ENCODE peak calls at places on chromosomes 12 and 14, in five cellular contexts. U is hepatocyte, C is GM23338, W is HCT116, D is PC-9. Z is an unnamed sample. For H4K20me1, the result is how much of the 10 kb centered on the place peaks cover.

GRCh38 chr12:69739287-69740191 is 879 bp downstream of the RAB3IP start:
- DNase-seq in C (peak), U (peak), W (peak), D (peak), Z (peak)

GRCh38 chr14:94145902-94146527 is 16.6 kb upstream of the IFI27L2 start:
- DNase-seq in D (no peak), C (no peak), U (no peak), W (no peak), Z (no peak)

GRCh38 chr12:89098390-89099102 is 253.8 kb downstream of the DUSP6 start:
- DNase-seq in U (peak), W (no peak), D (no peak), C (peak), Z (peak)

GRCh38 chr14:75631453-75631831 is 29.2 kb downstream of the ERG28 start:
- DNase-seq in C (peak), U (peak), D (no peak), W (no peak), Z (no peak)

GRCh38 chr12:5871741-5872140 is 73.3 kb downstream of the ANO2 start:
- DNase-seq in U (no peak), C (no peak), W (no peak), D (no peak), Z (no peak)

GRCh38 chr12:95208678-95209077 is 8.6 kb downstream of the FGD6 start:
- DNase-seq in U (no peak), D (no peak), W (no peak), C (no peak), Z (no peak)

GRCh38 chr12:10207136-10207535 is 5.5 kb upstream of the GABARAPL1 start:
- DNase-seq in C (no peak), D (no peak), U (no peak), W (no peak), Z (no peak)

GRCh38 chr14:100290607-100291304 is 15.5 kb downstream of the SLC25A29 start:
- DNase-seq in W (no peak), D (no peak), U (no peak), C (no peak), Z (no peak)

GRCh38 chr14:89399594-89400068 is 17.4 kb downstream of the FOXN3 start:
- DNase-seq in U (peak), C (peak), W (no peak), D (no peak), Z (peak)

GRCh38 chr12:59087077-59087673 is 166.9 kb upstream of the LRIG3 start:
- DNase-seq in W (peak), U (peak), D (no peak), C (no peak), Z (peak)

GRCh38 chr12:93802698-93803097 is 125.5 kb downstream of the CRADD start:
- DNase-seq in D (no peak), W (no peak), C (peak), U (no peak), Z (peak)

GRCh38 chr14:57512221-57512620 is 18.6 kb upstream of the CCDC198 start:
- DNase-seq in C (no peak), D (no peak), U (peak), W (no peak), Z (no peak)

GRCh38 chr14:83559721-83560120 is 1970.2 kb upstream of the FLRT2 start:
- DNase-seq in C (no peak), W (no peak), D (no peak), U (no peak), Z (peak)

GRCh38 chr12:100401660-100402059 is 44.8 kb downstream of the SLC17A8 start:
- DNase-seq in W (no peak), D (no peak), U (peak), C (no peak), Z (peak)

GRCh38 chr12:95717336-95717928 is 73.1 kb downstream of the NTN4 start:
- DNase-seq in D (no peak), C (no peak), W (no peak), U (no peak), Z (no peak)

GRCh38 chr14:74245292-74245691 is 6.0 kb downstream of the VSX2 start:
- DNase-seq in W (no peak), D (no peak), U (no peak), C (no peak), Z (no peak)

GRCh38 chr12:2853626-2854025 is 3.2 kb downstream of the TEX52 start:
- DNase-seq in U (peak), D (no peak), C (peak), W (peak), Z (peak)

GRCh38 chr12:86256169-86256568 is at the start of gene MGAT4C:
- DNase-seq in C (no peak), U (peak), W (no peak), D (no peak), Z (peak)

GRCh38 chr12:92467886-92468285 is 234.9 kb upstream of the PLEKHG7 start:
- DNase-seq in C (no peak), W (no peak), D (no peak), U (peak), Z (no peak)

GRCh38 chr12:9948606-9949286 is 16.6 kb upstream of the CLEC2A start:
- DNase-seq in C (no peak), W (no peak), U (no peak), D (no peak), Z (no peak)

GRCh38 chr14:63759454-63759853 is 31.6 kb upstream of the SGPP1 start:
- DNase-seq in C (no peak), D (no peak), W (no peak), U (no peak), Z (no peak)

GRCh38 chr12:76158518-76159321 is 74.2 kb upstream of the NAP1L1 start:
- DNase-seq in U (peak), D (no peak), W (peak), C (peak), Z (peak)

GRCh38 chr14:106564058-106564643 is 1037.8 kb downstream of the TMEM121 start:
- DNase-seq in C (peak), W (no peak), U (no peak), D (no peak), Z (no peak)

GRCh38 chr12:112948806-112949205 is 10.5 kb downstream of the OAS3 start:
- DNase-seq in C (no peak), W (no peak), D (no peak), U (no peak), Z (no peak)

GRCh38 chr12:122160761-122161160 is 13.3 kb downstream of the IL31 start:
- DNase-seq in C (no peak), W (no peak), D (no peak), U (no peak), Z (no peak)

GRCh38 chr12:97024393-97024792 is 117.3 kb downstream of the NEDD1 start:
- DNase-seq in W (no peak), D (no peak), C (no peak), U (no peak), Z (no peak)

GRCh38 chr12:43550831-43551270 is 1.2 kb downstream of the ADAMTS20 start:
- DNase-seq in D (no peak), W (no peak), U (peak), C (peak), Z (no peak)

GRCh38 chr14:55099741-55100140 is 29.3 kb upstream of the LGALS3 start:
- DNase-seq in C (no peak), U (no peak), D (no peak), W (no peak), Z (no peak)

DNA sequence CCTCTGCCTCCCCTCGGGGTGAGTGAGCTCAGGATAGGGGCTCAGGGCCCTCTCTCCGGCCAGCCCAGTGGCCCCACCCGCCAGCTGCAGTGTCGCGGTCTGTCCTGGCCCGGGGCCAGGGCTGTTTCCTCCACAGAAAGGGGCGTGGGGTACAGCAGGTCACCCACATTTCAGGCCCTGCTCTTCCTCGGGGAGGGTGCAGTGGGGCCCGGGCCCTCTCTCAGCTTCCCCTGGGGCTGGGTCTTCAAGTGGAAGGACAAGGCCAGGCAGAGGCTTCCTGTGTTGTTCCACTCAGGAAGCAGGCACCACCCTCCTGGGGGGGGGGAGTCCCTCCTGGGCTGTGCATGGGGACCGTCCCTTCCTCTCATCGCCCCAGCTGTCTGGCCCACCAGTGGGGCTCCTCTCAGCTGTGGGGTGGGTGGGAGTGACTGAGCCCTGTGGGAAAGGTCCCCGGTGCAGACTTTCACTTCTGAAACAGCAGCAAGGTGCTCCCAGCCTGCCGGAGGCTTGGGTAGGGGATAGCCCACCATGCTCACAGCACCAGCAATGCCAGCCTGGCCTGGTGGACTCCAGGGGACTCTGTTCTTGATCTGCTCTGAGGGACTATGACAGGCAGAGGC is 3.7 kb downstream of the GPR132 start:
- DNase-seq in D (no peak), W (no peak), U (peak), C (no peak), Z (no peak)
- H3K4me2 ChIP-seq in D (no peak), W (no peak), U (no peak), C (no peak), Z (no peak)

GRCh38 chr12:49748306-49748705 is 6.9 kb downstream of the TMBIM6 start:
- DNase-seq in D (no peak), C (no peak), W (no peak), U (no peak), Z (no peak)

GRCh38 chr12:49748800-49749199 is 7.4 kb downstream of the TMBIM6 start:
- DNase-seq in C (no peak), W (no peak), D (no peak), U (no peak), Z (no peak)

GRCh38 chr12:49741882-49742620 is 694 bp downstream of the TMBIM6 start:
- DNase-seq in W (peak), D (peak), U (peak), C (peak), Z (peak)

GRCh38 chr12:49740930-49741881 is at the start of gene TMBIM6:
- DNase-seq in D (peak), W (peak), C (peak), U (peak), Z (peak)

DNA sequence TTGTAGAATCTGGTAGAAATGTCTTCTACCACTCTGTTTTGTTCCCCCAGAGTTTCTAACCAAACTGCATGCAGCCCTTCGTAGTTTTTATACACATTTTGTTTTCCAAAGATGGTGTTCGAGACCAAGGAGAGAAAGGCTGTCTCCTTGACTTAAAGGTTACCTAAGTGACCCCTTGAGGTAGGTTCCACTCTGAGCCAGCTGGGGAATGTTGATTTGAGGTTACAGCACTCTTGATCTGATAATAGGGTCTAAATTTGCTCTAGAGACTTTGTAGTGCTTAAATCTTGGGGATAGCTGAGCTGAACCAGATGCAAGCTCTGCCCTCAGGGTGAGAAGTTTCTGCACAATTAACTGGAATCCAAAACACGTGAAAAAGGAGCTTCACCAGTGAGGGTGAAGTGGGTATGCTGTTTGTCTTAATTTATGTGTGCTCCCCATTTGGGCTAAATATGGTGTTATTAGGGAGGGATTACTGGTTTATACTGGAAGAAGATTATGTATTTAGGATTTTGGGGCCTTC is 3.1 kb downstream of the TMBIM6 start:
- DNase-seq in C (no peak), D (no peak), W (no peak), U (no peak), Z (no peak)
- H4K20me1 ChIP-seq in C (half or more), D (half or more), W (under half), U (half or more), Z (under half)

DNA sequence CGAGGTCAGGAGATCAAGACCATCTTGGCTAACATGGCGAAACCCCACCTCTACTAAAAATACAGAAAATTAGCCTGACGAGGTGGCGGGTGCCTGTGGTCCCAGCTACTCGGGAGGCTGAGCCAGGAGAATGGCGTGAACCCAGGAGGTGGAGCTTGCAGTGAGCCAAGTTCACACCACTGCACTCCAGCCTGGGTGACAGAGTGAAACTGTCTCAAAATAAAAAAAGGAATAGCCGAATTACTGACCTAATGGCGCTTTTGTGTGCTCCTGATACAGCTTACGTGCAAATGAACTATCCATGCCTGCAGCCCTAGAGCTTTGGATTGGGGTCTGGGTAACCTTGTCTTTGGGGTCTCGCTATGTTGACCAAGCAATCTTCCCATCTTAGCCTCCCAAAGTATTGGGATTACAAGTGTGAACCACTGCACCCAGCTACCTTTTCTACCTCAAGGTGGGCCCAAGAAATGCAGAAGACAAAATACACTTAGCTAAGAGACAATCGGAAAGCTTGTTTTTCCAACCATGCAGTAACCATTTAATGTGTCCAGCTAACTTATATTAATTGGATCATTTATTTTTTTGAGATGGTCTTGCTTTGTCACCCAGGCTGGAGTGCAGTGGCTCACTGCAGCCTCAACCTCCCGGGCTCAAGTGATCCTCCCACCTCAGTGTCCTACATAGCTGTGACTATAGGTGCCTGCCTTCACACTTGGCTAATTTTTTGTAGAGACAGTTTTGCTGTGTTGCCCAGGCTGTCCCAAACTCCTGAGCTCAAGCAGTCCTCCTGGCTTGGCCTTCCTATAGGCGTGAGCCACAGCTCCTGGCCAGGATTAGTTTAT is 5.5 kb downstream of the PABPN1 start:
- DNase-seq in W (no peak), D (no peak), U (no peak), C (no peak), Z (no peak)
- TF ChIP-seq EZH2 in W (no peak), D (no peak), U (no peak), C (no peak), Z (no peak)

DNA sequence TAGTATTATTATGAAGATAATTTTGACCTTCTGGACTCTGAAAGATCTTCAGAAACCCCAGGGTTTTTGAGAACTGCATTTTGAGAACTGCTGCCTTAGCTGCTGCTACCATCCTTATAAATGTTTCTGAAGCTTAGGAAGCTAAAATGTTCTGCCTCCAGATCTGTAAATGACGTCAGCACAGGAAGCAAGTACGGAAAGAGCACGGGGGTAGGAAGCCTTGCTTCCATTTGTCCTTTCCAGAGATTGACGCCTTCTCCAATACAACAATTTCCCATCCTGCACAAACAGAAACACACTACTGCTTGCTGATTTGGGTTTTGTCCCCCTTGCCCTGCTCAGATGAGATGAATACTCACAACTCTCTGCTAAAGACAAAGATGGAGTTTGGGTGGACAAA is 17.9 kb downstream of the RAD52 start:
- DNase-seq in D (no peak), C (no peak), W (no peak), U (no peak), Z (no peak)
- H3K4me2 ChIP-seq in D (no peak), C (no peak), W (no peak), U (no peak), Z (no peak)